ENCODE peak calls at places on chromosome 5, in four cellular contexts. J is breast epithelium, F is NB4, K is fibroblast of mammary gland. X is an unnamed sample.

GRCh38 chr5:8814081-8814480 is 731.8 kb downstream of the SEMA5A start:
- DNase-seq in J (no peak), F (no peak), K (no peak), X (no peak)

GRCh38 chr5:81750308-81751008 is 439 bp downstream of the SSBP2 start:
- DNase-seq in J (peak), F (peak), K (no peak), X (no peak)

GRCh38 chr5:165805756-165806155 is 2300.3 kb downstream of the MAT2B start:
- DNase-seq in J (no peak), F (no peak), K (no peak), X (no peak)

GRCh38 chr5:160685695-160686094 is 166.3 kb downstream of the ATP10B start:
- DNase-seq in J (no peak), F (peak), K (peak), X (no peak)

GRCh38 chr5:38650540-38651275 is 94.3 kb upstream of the LIFR start:
- DNase-seq in J (no peak), F (peak), K (peak), X (no peak)

GRCh38 chr5:80707645-80708044 is 52.9 kb upstream of the DHFR start:
- DNase-seq in J (no peak), F (no peak), K (peak), X (no peak)

GRCh38 chr5:43020294-43020711 is 19.8 kb downstream of the ANXA2R start:
- DNase-seq in J (no peak), F (peak), K (peak), X (no peak)

GRCh38 chr5:172771439-172772111 is 580 bp upstream of the DUSP1 start:
- DNase-seq in J (no peak), F (peak), K (no peak), X (no peak)

GRCh38 chr5:10604975-10605374 is 41.1 kb downstream of the ANKRD33B start:
- DNase-seq in J (no peak), F (no peak), K (no peak), X (no peak)

GRCh38 chr5:131952286-131952857 is 6.9 kb upstream of the MEIKIN start:
- DNase-seq in J (no peak), F (no peak), K (peak), X (no peak)

GRCh38 chr5:154097031-154097430 is 58.3 kb downstream of the MFAP3 start:
- DNase-seq in J (no peak), F (peak), K (no peak), X (no peak)

GRCh38 chr5:52727568-52727967 is 60.1 kb upstream of the ITGA1 start:
- DNase-seq in J (no peak), F (no peak), K (peak), X (no peak)

GRCh38 chr5:56638061-56638621 is 177.2 kb upstream of the MAP3K1 start:
- DNase-seq in J (no peak), F (no peak), K (no peak), X (no peak)

GRCh38 chr5:120463991-120464626 is at the start of gene PRR16:
- DNase-seq in J (no peak), F (peak), K (peak), X (peak)

GRCh38 chr5:63958654-63959053 is 3.6 kb downstream of the HTR1A start:
- DNase-seq in J (no peak), F (no peak), K (no peak), X (no peak)

GRCh38 chr5:136424835-136425694 is 59.7 kb upstream of the TRPC7 start:
- DNase-seq in J (peak), F (peak), K (peak), X (no peak)

GRCh38 chr5:60382761-60383160 is 317.2 kb downstream of the DEPDC1B start:
- DNase-seq in J (no peak), F (peak), K (peak), X (no peak)

GRCh38 chr5:176775409-176775808 is 35.0 kb upstream of the UNC5A start:
- DNase-seq in J (no peak), F (no peak), K (peak), X (no peak)

GRCh38 chr5:150513375-150514309 is 5.7 kb downstream of the NDST1 start:
- DNase-seq in J (no peak), F (peak), K (peak), X (no peak)

GRCh38 chr5:79990205-79990597 is 861 bp downstream of the MTX3 start:
- DNase-seq in J (no peak), F (no peak), K (peak), X (no peak)

GRCh38 chr5:123937230-123937629 is 425.3 kb downstream of the CSNK1G3 start:
- DNase-seq in J (no peak), F (peak), K (peak), X (no peak)

GRCh38 chr5:42718591-42718990 is 38.0 kb upstream of the CCDC152 start:
- DNase-seq in J (no peak), F (peak), K (peak), X (no peak)

GRCh38 chr5:28807230-28807629 is 1768.8 kb upstream of the CDH9 start:
- DNase-seq in J (no peak), F (no peak), K (no peak), X (no peak)

GRCh38 chr5:55985181-55985580 is 9.6 kb downstream of the IL6ST start:
- DNase-seq in J (no peak), F (no peak), K (no peak), X (no peak)

GRCh38 chr5:150781706-150782614 is 3.4 kb downstream of the SMIM3 start:
- DNase-seq in J (no peak), F (peak), K (peak), X (no peak)

DNA sequence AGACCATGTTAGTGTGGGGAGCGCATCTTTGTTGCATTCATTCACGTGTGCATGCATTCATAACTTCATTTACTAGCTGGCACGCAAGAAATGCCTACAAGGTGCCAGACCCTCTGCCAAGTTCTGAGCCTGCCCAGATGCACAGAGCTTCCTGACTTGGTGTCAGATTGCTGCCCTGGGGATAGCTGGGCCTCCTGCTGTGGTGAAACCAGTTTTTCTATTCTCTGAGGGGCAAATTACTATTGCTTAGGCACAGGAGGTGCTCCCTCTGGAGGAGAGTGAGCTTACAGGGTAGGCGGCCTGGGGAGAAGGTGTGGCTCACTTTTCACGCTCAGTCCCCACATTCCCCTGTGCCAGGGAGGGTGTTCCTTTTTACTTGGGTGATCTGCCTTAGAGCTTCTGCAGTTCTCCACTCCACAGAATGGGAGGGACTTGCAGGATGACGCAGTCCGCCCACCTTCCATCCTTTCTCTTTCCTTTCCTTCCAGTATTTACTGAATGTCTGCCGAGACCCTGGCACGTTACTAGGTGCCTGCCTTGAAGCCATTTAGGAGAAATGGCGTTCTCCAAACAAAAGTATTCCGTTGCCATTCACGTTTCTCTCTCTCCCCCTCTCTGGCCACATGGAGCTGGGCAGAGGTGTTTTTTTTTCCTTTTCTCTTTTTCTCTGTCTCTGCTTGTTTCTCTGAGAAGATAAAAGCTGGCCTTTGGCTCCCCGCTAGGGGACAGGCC is 27.9 kb upstream of the CTNNA1 start:
- DNase-seq in J (peak), F (peak), K (peak), X (no peak)
- TF ChIP-seq CTCF in J (peak), F (peak), K (peak), X (peak)

GRCh38 chr5:1235379-1235778 is 10.2 kb downstream of the SLC6A18 start:
- DNase-seq in J (no peak), F (no peak), K (no peak), X (no peak)
- TF ChIP-seq CTCF in J (no peak), F (no peak), K (no peak), X (no peak)

DNA sequence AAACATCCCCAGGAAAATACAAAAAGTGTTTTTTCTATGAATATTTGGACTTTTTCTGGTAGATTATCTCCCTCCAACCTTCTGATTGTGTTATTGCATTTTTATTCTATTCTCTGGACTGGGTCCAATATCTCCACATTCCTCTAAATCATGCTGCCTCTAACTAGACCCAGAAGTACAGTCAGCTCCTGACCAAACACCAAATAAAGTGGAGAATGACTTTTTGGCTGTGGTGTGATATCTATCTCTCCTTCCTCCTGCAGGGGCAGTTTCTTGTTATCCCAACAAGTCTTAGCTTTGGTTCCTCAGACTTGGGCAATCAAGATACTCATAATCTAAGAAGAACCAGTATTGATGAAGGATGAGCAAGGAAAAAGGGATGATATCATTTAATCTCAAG is 3.2 kb upstream of the RAI14 start:
- DNase-seq in J (no peak), F (no peak), K (peak), X (no peak)
- TF ChIP-seq CTCF in J (no peak), F (no peak), K (no peak), X (no peak)

GRCh38 chr5:133746834-133747233 is 134.5 kb upstream of the FSTL4 start:
- DNase-seq in J (no peak), F (peak), K (no peak), X (no peak)
- TF ChIP-seq CTCF in J (no peak), F (peak), K (peak), X (no peak)

DNA sequence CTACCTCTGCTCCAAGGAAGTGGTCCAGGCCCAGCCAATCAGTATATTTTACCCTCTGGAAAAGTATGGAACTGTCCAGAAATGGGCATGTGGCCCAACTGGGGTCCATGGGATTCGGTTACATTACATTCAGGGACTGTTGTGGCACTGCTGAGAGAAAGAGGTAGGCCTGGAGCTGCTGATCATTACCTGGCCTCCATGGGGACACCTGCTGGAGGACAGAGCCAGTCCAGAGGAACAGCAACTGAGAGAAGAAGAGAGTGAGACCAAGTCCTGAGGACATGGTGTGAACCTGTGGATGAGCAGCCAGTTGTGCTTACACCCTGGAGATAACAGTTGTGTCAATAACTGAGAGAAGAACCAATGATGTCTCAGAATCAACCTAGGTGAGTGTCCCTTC is 48.2 kb downstream of the HMHB1 start:
- DNase-seq in J (no peak), F (no peak), K (no peak), X (no peak)
- TF ChIP-seq CTCF in J (no peak), F (no peak), K (no peak), X (no peak)

GRCh38 chr5:114360816-114361723 is 800 bp upstream of the KCNN2 start:
- DNase-seq in J (no peak), F (no peak), K (no peak), X (no peak)
- TF ChIP-seq CTCF in J (no peak), F (no peak), K (no peak), X (peak)

DNA sequence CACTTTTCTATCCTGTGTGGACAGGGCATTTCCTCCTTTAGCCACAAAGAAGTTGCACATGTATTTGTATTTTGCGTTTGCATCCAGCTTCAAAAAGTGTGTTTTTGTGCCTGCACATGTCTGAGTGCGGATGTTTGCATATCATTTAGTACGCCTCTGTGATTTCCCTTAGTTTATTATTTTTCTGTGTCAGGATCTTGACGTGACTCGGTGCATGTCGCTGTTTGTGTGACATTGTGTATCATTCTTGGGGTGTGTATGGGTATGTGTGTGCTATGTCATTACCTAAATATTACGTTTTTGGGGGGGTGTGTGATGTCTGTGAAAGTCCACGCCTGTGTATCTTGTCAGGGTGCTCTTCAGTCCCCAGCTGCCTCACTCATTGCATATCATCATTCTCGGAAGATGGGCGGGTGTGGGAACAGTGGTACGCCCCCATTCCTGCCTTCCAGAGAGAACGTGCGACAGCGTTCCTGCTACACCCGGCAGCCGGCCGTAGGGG is 416 bp upstream of the PAIP2 start:
- DNase-seq in J (no peak), F (no peak), K (peak), X (no peak)
- TF ChIP-seq CTCF in J (no peak), F (no peak), K (no peak), X (no peak)

GRCh38 chr5:78467744-78468357 is 107.4 kb downstream of the SCAMP1 start:
- DNase-seq in J (no peak), F (peak), K (peak), X (no peak)
- TF ChIP-seq CTCF in J (peak), F (peak), K (peak), X (peak)